ENCODE peak calls at places on chromosomes 5 and 9, in four cellular contexts. One of them, this sample, is unnamed.

GRCh38 chr5:14299666-14300065 is 156.5 kb downstream of the TRIO start:
- DNase-seq in transverse colon: no peak
- DNase-seq in DND-41: no peak
- DNase-seq in GM12878: no peak
- DNase-seq in this sample: no peak

GRCh38 chr5:38752622-38753021 is 93.2 kb upstream of the OSMR start:
- DNase-seq in GM12878: no peak
- DNase-seq in DND-41: no peak
- DNase-seq in transverse colon: no peak
- DNase-seq in this sample: no peak

GRCh38 chr5:83745821-83746220 is 25.2 kb upstream of the HAPLN1 start:
- DNase-seq in DND-41: no peak
- DNase-seq in GM12878: no peak
- DNase-seq in transverse colon: no peak
- DNase-seq in this sample: no peak

GRCh38 chr5:1325870-1326546 is 18.9 kb downstream of the CLPTM1L start:
- DNase-seq in GM12878: no peak
- DNase-seq in DND-41: no peak
- DNase-seq in transverse colon: no peak
- DNase-seq in this sample: no peak

GRCh38 chr5:97037819-97038218 is 101.9 kb downstream of the LNPEP start:
- DNase-seq in GM12878: no peak
- DNase-seq in DND-41: no peak
- DNase-seq in transverse colon: no peak
- DNase-seq in this sample: no peak

GRCh38 chr9:101387871-101388506 is 3.2 kb upstream of the BAAT start:
- DNase-seq in GM12878: no peak
- DNase-seq in transverse colon: no peak
- DNase-seq in DND-41: no peak
- DNase-seq in this sample: peak; percentile 9

GRCh38 chr9:21853414-21853813 is 51.0 kb downstream of the MTAP start:
- DNase-seq in transverse colon: no peak
- DNase-seq in GM12878: no peak
- DNase-seq in DND-41: no peak
- DNase-seq in this sample: no peak

GRCh38 chr5:92581249-92581648 is 999.8 kb downstream of the NR2F1-AS1 start:
- DNase-seq in DND-41: no peak
- DNase-seq in GM12878: no peak
- DNase-seq in transverse colon: no peak
- DNase-seq in this sample: no peak

GRCh38 chr9:4955836-4956235 is 29.2 kb upstream of the JAK2 start:
- DNase-seq in GM12878: no peak
- DNase-seq in DND-41: no peak
- DNase-seq in transverse colon: no peak
- DNase-seq in this sample: no peak

GRCh38 chr5:179901462-179901861 is 6.2 kb downstream of the TBC1D9B start:
- DNase-seq in transverse colon: no peak
- DNase-seq in DND-41: no peak
- DNase-seq in GM12878: no peak
- DNase-seq in this sample: no peak

GRCh38 chr9:14347408-14348224 is 33.7 kb upstream of the NFIB start:
- DNase-seq in DND-41: no peak
- DNase-seq in GM12878: no peak
- DNase-seq in transverse colon: peak; percentile 28
- DNase-seq in this sample: no peak

GRCh38 chr5:95406426-95407093 is 15.4 kb downstream of the FAM81B start:
- DNase-seq in GM12878: no peak
- DNase-seq in transverse colon: no peak
- DNase-seq in DND-41: no peak
- DNase-seq in this sample: no peak

GRCh38 chr5:98805070-98805469 is 31.6 kb downstream of the RGMB start:
- DNase-seq in GM12878: no peak
- DNase-seq in DND-41: no peak
- DNase-seq in transverse colon: no peak
- DNase-seq in this sample: no peak

GRCh38 chr5:73692166-73692640 is 66.2 kb downstream of the ARHGEF28 start:
- DNase-seq in transverse colon: no peak
- DNase-seq in DND-41: no peak
- DNase-seq in GM12878: no peak
- DNase-seq in this sample: no peak

GRCh38 chr9:110105107-110105506 is 102.9 kb downstream of the C9orf152 start:
- DNase-seq in GM12878: no peak
- DNase-seq in transverse colon: no peak
- DNase-seq in DND-41: no peak
- DNase-seq in this sample: no peak
- H3K27ac ChIP-seq in GM12878: no peak overlapping the region
- H3K27ac ChIP-seq in transverse colon: peak overlapping the region; percentile 16
- H3K27ac ChIP-seq in DND-41: no peak overlapping the region
- H3K27ac ChIP-seq in this sample: no peak overlapping the region

GRCh38 chr5:135029468-135030122 is 4.4 kb downstream of the PITX1 start:
- DNase-seq in GM12878: no peak
- DNase-seq in DND-41: no peak
- DNase-seq in transverse colon: no peak
- DNase-seq in this sample: no peak
- H3K27me3 ChIP-seq in GM12878: peaks cover 22% of the 10 kb centered on the region
- H3K27me3 ChIP-seq in DND-41: no peaks in the 10 kb centered on the region
- H3K27me3 ChIP-seq in transverse colon: peaks cover 92% of the 10 kb centered on the region
- H3K27me3 ChIP-seq in this sample: peaks cover 22% of the 10 kb centered on the region

GRCh38 chr5:135375040-135375439 is 24.0 kb downstream of the MACROH2A1 start:
- DNase-seq in transverse colon: no peak
- DNase-seq in GM12878: no peak
- DNase-seq in DND-41: no peak
- DNase-seq in this sample: no peak
- H3K27ac ChIP-seq in transverse colon: no peak overlapping the region
- H3K27ac ChIP-seq in GM12878: no peak overlapping the region
- H3K27ac ChIP-seq in DND-41: peak overlapping the region; percentile 98
- H3K27ac ChIP-seq in this sample: no peak overlapping the region

DNA sequence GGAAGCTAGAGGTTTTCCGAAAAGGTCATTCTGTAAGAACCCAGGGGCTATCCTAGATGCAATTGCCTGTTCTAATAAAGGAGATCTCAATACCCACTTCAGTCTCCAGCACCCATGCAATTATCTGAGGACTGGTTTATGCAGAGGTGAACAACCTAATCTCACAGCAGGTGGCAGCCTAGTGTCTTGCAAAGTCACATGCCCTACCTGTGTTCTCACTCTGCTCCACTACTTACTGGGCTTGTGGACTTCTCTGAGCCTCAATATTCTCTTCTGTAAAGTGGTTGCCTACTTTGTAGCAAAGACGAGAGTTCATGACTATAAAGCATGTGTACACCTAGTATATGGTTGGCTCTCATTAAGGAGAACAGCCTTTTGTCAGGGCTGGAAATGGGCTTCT is 21.0 kb upstream of the ALDH1B1 start:
- DNase-seq in GM12878: peak; percentile 23
- DNase-seq in DND-41: peak; percentile 13
- DNase-seq in transverse colon: peak; percentile 58
- DNase-seq in this sample: no peak
- H3K27me3 ChIP-seq in GM12878: no peaks in the 10 kb centered on the region
- H3K27me3 ChIP-seq in DND-41: no peaks in the 10 kb centered on the region
- H3K27me3 ChIP-seq in transverse colon: no peaks in the 10 kb centered on the region
- H3K27me3 ChIP-seq in this sample: no peaks in the 10 kb centered on the region

GRCh38 chr9:76619645-76620044 is 144.6 kb upstream of the PCA3 start:
- DNase-seq in GM12878: no peak
- DNase-seq in DND-41: no peak
- DNase-seq in transverse colon: no peak
- DNase-seq in this sample: no peak

GRCh38 chr9:76616780-76617179 is 147.5 kb upstream of the PCA3 start:
- DNase-seq in transverse colon: no peak
- DNase-seq in DND-41: no peak
- DNase-seq in GM12878: no peak
- DNase-seq in this sample: no peak

GRCh38 chr9:76620586-76620985 is 143.7 kb upstream of the PCA3 start:
- DNase-seq in GM12878: no peak
- DNase-seq in DND-41: no peak
- DNase-seq in transverse colon: no peak
- DNase-seq in this sample: no peak

GRCh38 chr9:76617510-76618194 is 146.6 kb upstream of the PCA3 start:
- DNase-seq in DND-41: no peak
- DNase-seq in GM12878: no peak
- DNase-seq in transverse colon: no peak
- DNase-seq in this sample: no peak

DNA sequence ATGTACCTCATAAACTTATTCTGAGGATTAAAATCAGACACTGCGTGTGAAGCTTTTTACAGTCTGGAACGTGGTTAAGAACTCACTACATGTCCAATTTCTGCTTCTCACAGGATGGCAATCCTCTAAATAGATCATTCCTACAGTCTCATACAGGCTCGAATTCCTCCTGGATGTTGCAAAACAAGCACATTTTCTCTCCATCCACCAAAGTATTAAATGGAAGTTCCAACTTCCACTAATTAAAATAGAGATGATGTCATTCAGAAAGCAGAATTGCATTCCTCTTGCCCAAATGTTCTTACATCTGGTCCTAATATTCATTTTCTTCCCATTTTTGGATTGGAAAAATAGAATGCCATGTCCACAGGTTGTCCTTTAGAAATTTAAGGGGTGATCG is 145.5 kb upstream of the PCA3 start:
- DNase-seq in DND-41: no peak
- DNase-seq in transverse colon: no peak
- DNase-seq in GM12878: no peak
- DNase-seq in this sample: no peak
- H3K27ac ChIP-seq in DND-41: no peak overlapping the region
- H3K27ac ChIP-seq in transverse colon: peak overlapping the region; percentile 61
- H3K27ac ChIP-seq in GM12878: no peak overlapping the region
- H3K27ac ChIP-seq in this sample: no peak overlapping the region